ENCODE peak calls at places on chromosomes 4 and X, in ten cellular contexts. P is SW 1271, S is nucleus accumbens, J is GM12865, F is GM06990, G is amniotic stem cell, I is retina, W is uterus, R is M059J, D is HFF-Myc. Y is an unnamed sample.

GRCh38 chr4:79241846-79242245 is 84.0 kb downstream of the NAA11 start:
- DNase-seq in S (no peak), F (no peak), G (no peak), W (no peak), R (peak; percentile 15), J (no peak), I (no peak), D (no peak), P (peak; percentile 2), Y (peak; percentile 50)

GRCh38 chr4:3406431-3406830 is 35.3 kb upstream of the HGFAC start:
- DNase-seq in I (no peak), P (no peak), G (no peak), J (no peak), R (no peak), W (peak; percentile 9), D (no peak), S (no peak), F (no peak), Y (no peak)

GRCh38 chr4:41538017-41538733 is at the start of gene LIMCH1:
- DNase-seq in I (no peak), D (no peak), S (no peak), P (no peak), R (peak; percentile 72), J (no peak), F (no peak), W (peak; percentile 19), G (no peak), Y (no peak)

GRCh38 chr4:158013858-158014257 is 159.0 kb downstream of the GASK1B start:
- DNase-seq in D (no peak), R (peak; percentile 58), P (no peak), I (no peak), G (no peak), S (no peak), F (no peak), J (no peak), W (no peak), Y (no peak)

GRCh38 chr4:77877771-77878170 is 15.1 kb downstream of the MRPL1 start:
- DNase-seq in F (no peak), D (no peak), P (no peak), W (no peak), R (no peak), J (no peak), S (no peak), G (no peak), I (no peak), Y (no peak)

GRCh38 chrX:109826954-109827708 is 94.1 kb upstream of the ACSL4 start:
- DNase-seq in S (no peak), F (no peak), G (no peak), I (no peak), R (peak; percentile 96), P (peak; percentile 1), D (peak; percentile 50), J (no peak), W (no peak), Y (no peak)

GRCh38 chrX:123330229-123330942 is 146.3 kb downstream of the GRIA3 start:
- DNase-seq in I (no peak), R (peak; percentile 71), J (peak; percentile 17), S (no peak), P (no peak), D (no peak), F (no peak), G (no peak), W (no peak), Y (no peak)

GRCh38 chr4:2047031-2047660 is 12.0 kb upstream of the NAT8L start:
- DNase-seq in D (no peak), J (no peak), I (no peak), R (no peak), S (no peak), G (no peak), F (peak; percentile 6), W (no peak), P (no peak), Y (no peak)

GRCh38 chr4:73092868-73093267 is 23.4 kb upstream of the COX18 start:
- DNase-seq in F (no peak), R (no peak), G (no peak), P (no peak), S (no peak), D (no peak), J (no peak), W (no peak), I (no peak), Y (no peak)

GRCh38 chr4:185421366-185422124 is 4.2 kb downstream of the UFSP2 start:
- DNase-seq in D (no peak), F (no peak), I (no peak), W (no peak), J (no peak), P (no peak), R (peak; percentile 63), S (no peak), G (no peak), Y (no peak)

GRCh38 chrX:53713987-53714579 is 27.6 kb upstream of the HUWE1 start:
- DNase-seq in F (peak; percentile 59), D (no peak), W (no peak), J (peak; percentile 59), P (no peak), I (no peak), R (no peak), S (no peak), G (no peak), Y (no peak)

GRCh38 chrX:71128166-71128833 is 9.9 kb downstream of the MED12 start:
- DNase-seq in S (no peak), R (peak; percentile 69), P (no peak), W (no peak), I (no peak), F (no peak), G (peak; percentile 16), D (no peak), J (no peak), Y (no peak)

GRCh38 chr4:86019362-86019761 is 340.5 kb downstream of the MAPK10 start:
- DNase-seq in S (no peak), G (no peak), I (no peak), D (no peak), J (no peak), P (no peak), W (no peak), R (no peak), F (no peak), Y (no peak)

GRCh38 chr4:37803348-37803973 is 23.0 kb upstream of the PGM2 start:
- DNase-seq in I (no peak), F (no peak), G (peak; percentile 35), S (no peak), P (peak; percentile 69), D (peak; percentile 16), W (no peak), J (peak; percentile 70), R (peak; percentile 67), Y (peak; percentile 10)

GRCh38 chr4:150315175-150315574 is 236.9 kb downstream of the DCLK2 start:
- DNase-seq in W (no peak), P (no peak), D (no peak), F (no peak), R (no peak), S (no peak), G (no peak), I (peak; percentile 31), J (no peak), Y (no peak)

GRCh38 chr4:87882321-87882720 is 49.6 kb downstream of the MEPE start:
- DNase-seq in F (no peak), J (no peak), D (no peak), R (peak; percentile 39), I (no peak), W (no peak), P (no peak), S (no peak), G (no peak), Y (no peak)

GRCh38 chr4:39655206-39655605 is 16.5 kb upstream of the SMIM14 start:
- DNase-seq in P (no peak), R (no peak), I (no peak), S (no peak), G (no peak), D (no peak), J (no peak), F (no peak), W (no peak), Y (no peak)

GRCh38 chr4:169811476-169811875 is 53.7 kb upstream of the HPF1 start:
- DNase-seq in D (no peak), F (no peak), W (no peak), R (no peak), P (no peak), J (no peak), G (no peak), I (no peak), S (no peak), Y (no peak)

GRCh38 chr4:137576437-137576836 is 44.1 kb upstream of the PCDH18 start:
- DNase-seq in S (no peak), D (no peak), P (no peak), G (no peak), F (no peak), J (no peak), W (no peak), I (peak; percentile 61), R (no peak), Y (no peak)

GRCh38 chr4:1822568-1823544 is 29.8 kb downstream of the FGFR3 start:
- DNase-seq in F (no peak), R (no peak), S (no peak), P (no peak), D (no peak), W (no peak), J (no peak), I (no peak), G (no peak), Y (no peak)

GRCh38 chr4:1981251-1982055 is 27.3 kb downstream of the NELFA start:
- DNase-seq in D (no peak), F (no peak), P (no peak), J (no peak), I (no peak), G (no peak), R (peak; percentile 29), W (no peak), S (no peak), Y (no peak)

GRCh38 chr4:8737601-8738279 is 133.9 kb downstream of the HMX1 start:
- DNase-seq in S (no peak), D (no peak), G (no peak), R (no peak), F (no peak), W (no peak), I (peak; percentile 38), J (no peak), P (no peak), Y (no peak)

GRCh38 chr4:11367371-11367770 is 61.3 kb downstream of the HS3ST1 start:
- DNase-seq in P (no peak), S (peak; percentile 16), G (no peak), W (peak; percentile 79), J (no peak), D (no peak), I (peak; percentile 20), R (no peak), F (no peak), Y (no peak)

GRCh38 chrX:115362334-115363095 is 73.0 kb downstream of the LUZP4 start:
- DNase-seq in S (no peak), F (no peak), G (no peak), W (no peak), D (no peak), R (peak; percentile 84), P (no peak), I (no peak), J (peak; percentile 28), Y (no peak)

GRCh38 chr4:7403001-7403400 is 31.7 kb downstream of the PSAPL1 start:
- DNase-seq in R (no peak), I (no peak), D (no peak), G (no peak), P (no peak), F (no peak), W (no peak), J (no peak), S (no peak), Y (no peak)

GRCh38 chr4:83546796-83547195 is 10.9 kb downstream of the GPAT3 start:
- DNase-seq in D (no peak), J (no peak), F (no peak), W (no peak), S (no peak), I (no peak), G (no peak), R (no peak), P (no peak), Y (no peak)

GRCh38 chrX:32447640-32448039 is 763.7 kb downstream of the DMD start:
- DNase-seq in G (no peak), W (no peak), D (no peak), I (no peak), J (no peak), R (no peak), P (no peak), F (no peak), S (no peak), Y (no peak)

GRCh38 chrX:357693-358471 is 28.8 kb downstream of the PPP2R3B start:
- DNase-seq in I (no peak), G (no peak), P (peak; percentile 9), F (no peak), R (peak; percentile 39), W (no peak), S (no peak), D (no peak), J (no peak), Y (no peak)

Y was measured in SK-N-MC.